ENCODE peak calls at places on chromosomes 13 and 19, in seven cellular contexts. K is thoracic aorta, U is AG04450, R is right cardiac atrium, P is endodermal cell, E is lower lobe of right lung, V is heart left ventricle. O is an unnamed sample.

GRCh38 chr19:42531313-42531712 is 3.0 kb upstream of the CEACAM1 start:
- DNase-seq in E (no peak), R (no peak), U (no peak), K (no peak), V (no peak), P (no peak), O (no peak)

GRCh38 chr19:5355076-5355475 is 14.5 kb upstream of the PTPRS start:
- DNase-seq in R (no peak), P (no peak), V (no peak), K (no peak), E (no peak), U (no peak), O (no peak)

GRCh38 chr19:8363803-8364771 is at the start of gene ANGPTL4:
- DNase-seq in U (no peak), V (peak; percentile 84), E (peak; percentile 60), P (peak; percentile 87), R (peak; percentile 90), K (peak; percentile 53), O (peak; percentile 81)

GRCh38 chr19:33809960-33810359 is 13.3 kb downstream of the KCTD15 start:
- DNase-seq in E (no peak), K (no peak), P (no peak), R (peak; percentile 48), V (no peak), U (no peak), O (no peak)

GRCh38 chr19:11814707-11815050 is 606 bp downstream of the ZNF440 start:
- DNase-seq in P (no peak), U (no peak), E (no peak), K (no peak), R (no peak), V (no peak), O (peak; percentile 14)

GRCh38 chr19:54207908-54208783 is 7.5 kb downstream of the RPS9 start:
- DNase-seq in V (peak; percentile 80), K (no peak), R (peak; percentile 72), P (peak; percentile 83), E (peak; percentile 88), U (no peak), O (peak; percentile 69)

GRCh38 chr13:99986751-99987150 is 5.2 kb downstream of the ZIC2 start:
- DNase-seq in U (no peak), E (no peak), R (no peak), V (no peak), K (no peak), P (peak; percentile 56), O (no peak)

GRCh38 chr13:39616087-39616694 is 13.2 kb upstream of the LHFPL6 start:
- DNase-seq in U (peak; percentile 33), V (peak; percentile 29), E (no peak), K (no peak), R (peak; percentile 24), P (peak; percentile 79), O (peak; percentile 54)

GRCh38 chr13:112990783-112991182 is 21.8 kb downstream of the MCF2L start:
- DNase-seq in V (no peak), R (no peak), P (peak; percentile 78), E (no peak), U (no peak), K (no peak), O (peak; percentile 82)

GRCh38 chr13:99404005-99404755 is 97.0 kb upstream of the GPR183 start:
- DNase-seq in U (no peak), V (no peak), P (peak; percentile 48), E (no peak), K (no peak), R (no peak), O (no peak)

GRCh38 chr19:22882797-22883196 is 50.7 kb downstream of the ZNF723 start:
- DNase-seq in K (no peak), V (no peak), U (no peak), R (no peak), P (no peak), E (no peak), O (no peak)

GRCh38 chr19:30719189-30719990 is 347.2 kb downstream of the ZNF536 start:
- DNase-seq in R (peak; percentile 72), K (no peak), U (no peak), V (peak; percentile 82), P (peak; percentile 73), E (peak; percentile 64), O (peak; percentile 80)

GRCh38 chr13:45256254-45256653 is 55.4 kb upstream of the KCTD4 start:
- DNase-seq in V (no peak), U (no peak), E (no peak), K (no peak), R (no peak), P (no peak), O (no peak)

GRCh38 chr19:42985588-42985987 is 40.7 kb downstream of the PSG11 start:
- DNase-seq in U (no peak), K (no peak), V (no peak), R (no peak), E (no peak), P (no peak), O (no peak)

GRCh38 chr19:49423985-49424303 is 703 bp upstream of the PTH2 start:
- DNase-seq in V (no peak), K (no peak), P (no peak), E (no peak), U (no peak), R (no peak), O (no peak)

GRCh38 chr13:40316301-40316700 is 350.1 kb downstream of the FOXO1 start:
- DNase-seq in E (no peak), V (no peak), K (no peak), U (no peak), P (no peak), R (no peak), O (no peak)

GRCh38 chr19:575527-576506 is 3.4 kb downstream of the BSG start:
- DNase-seq in U (no peak), V (peak; percentile 90), P (peak; percentile 55), E (no peak), R (peak; percentile 72), K (no peak), O (no peak)

GRCh38 chr19:6743714-6744380 is 4.4 kb downstream of the TRIP10 start:
- DNase-seq in R (no peak), P (no peak), E (peak; percentile 11), K (no peak), V (no peak), U (no peak), O (no peak)

GRCh38 chr19:57786906-57787305 is 17.4 kb downstream of the ZNF586 start:
- DNase-seq in R (no peak), E (no peak), V (no peak), U (no peak), P (peak; percentile 57), K (no peak), O (no peak)

GRCh38 chr19:30069535-30070197 is 127.6 kb downstream of the URI1 start:
- DNase-seq in V (no peak), E (no peak), K (no peak), U (no peak), R (no peak), P (peak; percentile 22), O (no peak)

GRCh38 chr19:56015756-56016155 is 29.2 kb downstream of the NLRP5 start:
- DNase-seq in P (no peak), V (no peak), U (no peak), E (no peak), R (no peak), K (no peak), O (no peak)

GRCh38 chr13:99968521-99969367 is 2.8 kb downstream of the ZIC5 start:
- DNase-seq in K (no peak), U (no peak), E (no peak), R (no peak), P (peak; percentile 76), V (no peak), O (no peak)

GRCh38 chr13:29902632-29903305 is 52.4 kb upstream of the UBL3 start:
- DNase-seq in K (no peak), V (no peak), E (no peak), P (no peak), R (no peak), U (no peak), O (no peak)
- H3K4me3 ChIP-seq in K (no peak overlapping the region), V (no peak overlapping the region), E (no peak overlapping the region), P (no peak overlapping the region), R (no peak overlapping the region), U (peak overlapping the region; percentile 2), O (no peak overlapping the region)

GRCh38 chr13:50911937-50912624 is 2.5 kb downstream of the RNASEH2B start:
- DNase-seq in P (peak; percentile 97), R (peak; percentile 83), E (peak; percentile 91), V (peak; percentile 90), U (peak; percentile 79), K (peak; percentile 52), O (peak; percentile 86)
- H3K4me3 ChIP-seq in P (no peak overlapping the region), R (no peak overlapping the region), E (peak overlapping the region; percentile 86), V (no peak overlapping the region), U (no peak overlapping the region), K (no peak overlapping the region), O (no peak overlapping the region)

GRCh38 chr19:2239173-2239572 is 2.5 kb downstream of the SF3A2 start:
- DNase-seq in V (no peak), U (no peak), K (no peak), R (no peak), E (no peak), P (no peak), O (no peak)

GRCh38 chr19:2242092-2242537 is 5.5 kb downstream of the SF3A2 start:
- DNase-seq in U (no peak), P (no peak), V (no peak), K (no peak), E (no peak), R (no peak), O (no peak)

GRCh38 chr19:2242811-2243210 is 6.2 kb downstream of the SF3A2 start:
- DNase-seq in K (no peak), R (no peak), V (no peak), P (no peak), U (no peak), E (no peak), O (no peak)

GRCh38 chr19:2239771-2240770 is 3.4 kb downstream of the SF3A2 start:
- DNase-seq in V (no peak), R (no peak), E (no peak), K (no peak), U (no peak), P (peak; percentile 75), O (no peak)

DNA sequence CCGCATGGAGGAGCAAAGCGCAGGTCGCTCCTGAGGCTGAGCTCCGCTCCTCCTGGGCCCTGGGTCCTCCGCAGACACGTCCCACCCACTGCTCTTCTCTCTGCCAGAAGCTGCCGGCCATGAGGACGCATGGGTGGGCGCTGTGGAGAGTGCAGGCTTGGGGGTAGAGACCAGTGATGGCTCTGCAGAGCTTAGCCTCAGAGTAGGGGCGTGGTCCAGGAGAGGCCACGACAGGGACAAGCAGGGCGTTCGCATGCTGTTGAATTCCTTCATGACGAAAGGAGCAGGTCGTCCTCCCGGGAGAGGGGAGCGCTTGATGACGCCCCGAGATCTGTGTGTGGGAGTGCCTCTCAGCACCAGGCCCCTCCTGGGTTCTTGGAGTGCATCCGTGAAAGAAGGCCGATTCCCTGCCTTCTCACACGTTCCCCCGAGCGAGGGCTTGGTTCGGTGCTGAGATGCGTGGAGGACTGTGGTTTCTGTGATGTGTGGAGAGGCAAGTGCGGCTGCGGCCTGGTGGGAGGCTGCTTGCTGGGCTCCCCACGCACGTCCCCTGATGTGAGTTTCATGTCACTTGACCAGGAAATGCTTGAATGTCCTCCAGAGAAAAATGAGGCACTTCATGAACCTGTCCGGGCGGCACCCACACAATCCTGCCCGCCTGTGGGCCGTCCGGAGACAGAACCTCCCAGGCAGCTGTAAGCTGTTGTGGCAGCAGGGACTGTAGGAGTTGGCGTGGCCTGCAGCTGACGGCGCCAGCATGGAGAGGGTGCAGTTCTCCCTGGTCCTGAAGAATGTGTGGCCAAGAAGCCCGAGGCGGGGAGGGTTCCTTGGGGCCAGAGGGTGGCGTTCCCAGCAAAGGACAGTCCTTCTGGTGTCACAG is 4.5 kb downstream of the SF3A2 start:
- DNase-seq in R (no peak), U (no peak), E (peak; percentile 73), P (no peak), V (no peak), K (no peak), O (no peak)
- H3K4me3 ChIP-seq in R (no peak overlapping the region), U (peak overlapping the region; percentile 4), E (peak overlapping the region; percentile 51), P (peak overlapping the region; percentile 91), V (no peak overlapping the region), K (peak overlapping the region; percentile 74), O (no peak overlapping the region)

GRCh38 chr13:97018029-97018819 is 23.9 kb upstream of the OXGR1 start:
- DNase-seq in V (no peak), K (no peak), E (no peak), U (peak; percentile 32), R (no peak), P (peak; percentile 71), O (peak; percentile 41)
- H3K4me3 ChIP-seq in V (no peak overlapping the region), K (peak overlapping the region; percentile 4), E (no peak overlapping the region), U (no peak overlapping the region), R (no peak overlapping the region), P (no peak overlapping the region), O (no peak overlapping the region)

O was measured in body of pancreas.